ENCODE peak calls at places on chromosomes 1 and 21, in six cellular contexts. B is stimulated activated CD8-positive, alpha-beta memory T cell treated with anti-CD3 and anti-CD28 coated beads, Interleukin-4, amount 100 ng/mL, for 24 hours; M is activated CD4-positive, alpha-beta T cell treated with anti-CD3 and anti-CD28 coated beads, Interleukin-2, amount 10 ng/mL, durations not matched to agents 24 days and 14 days; O is AG04449; W is activated CD8-positive, alpha-beta memory T cell treated with anti-CD3 and anti-CD28 coated beads for 48 hours; P is cortex of kidney. K is an unnamed sample.

GRCh38 chr21:45926281-45926680 is 55.3 kb upstream of the COL6A1 start:
- DNase-seq in B (no peak), M (no peak), O (no peak), W (no peak), P (no peak), K (no peak)

GRCh38 chr1:162285149-162285561 is 91.5 kb downstream of the SPATA46 start:
- DNase-seq in B (no peak), M (no peak), O (no peak), W (no peak), P (no peak), K (no peak)

GRCh38 chr1:111747282-111747734 is 8.1 kb upstream of the INKA2 start:
- DNase-seq in B (peak), M (peak), O (no peak), W (no peak), P (no peak), K (no peak)

GRCh38 chr1:59604191-59604590 is 210.6 kb upstream of the HOOK1 start:
- DNase-seq in B (no peak), M (peak), O (no peak), W (no peak), P (no peak), K (no peak)

GRCh38 chr1:166167395-166167922 is 658 bp upstream of the FAM78B start:
- DNase-seq in B (no peak), M (no peak), O (no peak), W (no peak), P (no peak), K (no peak)

GRCh38 chr21:37642493-37642892 is 273.8 kb downstream of the KCNJ6 start:
- DNase-seq in B (no peak), M (peak), O (no peak), W (no peak), P (no peak), K (no peak)

GRCh38 chr1:232221790-232222499 is 408.0 kb downstream of the SIPA1L2 start:
- DNase-seq in B (no peak), M (no peak), O (no peak), W (no peak), P (no peak), K (peak)

GRCh38 chr1:37240897-37241296 is 206.6 kb upstream of the GRIK3 start:
- DNase-seq in B (no peak), M (no peak), O (no peak), W (no peak), P (no peak), K (no peak)

GRCh38 chr1:112618721-112619517 is at the start of gene ST7L:
- DNase-seq in B (peak), M (peak), O (no peak), W (peak), P (peak), K (peak)

GRCh38 chr1:77319036-77319705 is 37.4 kb downstream of the AK5 start:
- DNase-seq in B (no peak), M (no peak), O (no peak), W (no peak), P (no peak), K (no peak)

GRCh38 chr1:94825936-94826335 is 5.8 kb downstream of the SLC44A3 start:
- DNase-seq in B (no peak), M (no peak), O (no peak), W (no peak), P (no peak), K (no peak)

GRCh38 chr1:197811769-197812168 is 36.5 kb upstream of the DENND1B start:
- DNase-seq in B (no peak), M (no peak), O (no peak), W (no peak), P (no peak), K (no peak)

GRCh38 chr1:177209357-177209756 is 38.6 kb downstream of the BRINP2 start:
- DNase-seq in B (no peak), M (no peak), O (peak), W (no peak), P (no peak), K (peak)

GRCh38 chr1:38092256-38092655 is 45.7 kb upstream of the POU3F1 start:
- DNase-seq in B (no peak), M (no peak), O (no peak), W (no peak), P (no peak), K (no peak)

GRCh38 chr1:60151311-60151710 is 77.7 kb upstream of the C1orf87 start:
- DNase-seq in B (no peak), M (no peak), O (no peak), W (no peak), P (no peak), K (no peak)

GRCh38 chr1:110207831-110208230 is 2.3 kb upstream of the KCNC4 start:
- DNase-seq in B (peak), M (peak), O (no peak), W (peak), P (no peak), K (no peak)

GRCh38 chr1:208231929-208232360 is 12.2 kb downstream of the PLXNA2 start:
- DNase-seq in B (no peak), M (no peak), O (no peak), W (no peak), P (no peak), K (no peak)

GRCh38 chr1:94734963-94735899 is 84.9 kb upstream of the SLC44A3 start:
- DNase-seq in B (no peak), M (no peak), O (peak), W (no peak), P (no peak), K (peak)

GRCh38 chr1:115727706-115728249 is 40.7 kb downstream of the CASQ2 start:
- DNase-seq in B (no peak), M (no peak), O (peak), W (no peak), P (no peak), K (peak)